ENCODE peak calls at places on chromosomes 11 and 22, in four cellular contexts. E, S, P and Q are unnamed samples.

GRCh38 chr11:613369-613968 is 2.3 kb downstream of the IRF7 start:
- DNase-seq in E (peak; percentile 59), S (no peak), P (peak; percentile 93), Q (no peak)

GRCh38 chr11:325796-326591 is 5.3 kb upstream of the IFITM3 start:
- DNase-seq in E (no peak), S (no peak), P (no peak), Q (no peak)

GRCh38 chr11:114472661-114473060 is 33.4 kb downstream of the REXO2 start:
- DNase-seq in E (no peak), S (no peak), P (no peak), Q (no peak)

GRCh38 chr11:561148-562003 is 606 bp downstream of the RASSF7 start:
- DNase-seq in E (no peak), S (peak; percentile 87), P (no peak), Q (no peak)

GRCh38 chr11:72736452-72737069 is 15.6 kb downstream of the ARAP1 start:
- DNase-seq in E (peak; percentile 26), S (no peak), P (peak; percentile 62), Q (no peak)

GRCh38 chr11:131672191-131672590 is 301.8 kb downstream of the NTM start:
- DNase-seq in E (no peak), S (no peak), P (no peak), Q (no peak)

GRCh38 chr22:48669226-48669625 is 1158.4 kb downstream of the BRD1 start:
- DNase-seq in E (no peak), S (no peak), P (no peak), Q (no peak)

GRCh38 chr11:61429346-61429690 is 457 bp downstream of the CPSF7 start:
- DNase-seq in E (peak; percentile 15), S (peak; percentile 66), P (peak; percentile 86), Q (no peak)

GRCh38 chr22:19128009-19128401 is 3.1 kb upstream of the TSSK2 start:
- DNase-seq in E (no peak), S (no peak), P (no peak), Q (no peak)

GRCh38 chr11:97938789-97939188 is 1082.0 kb upstream of the CNTN5 start:
- DNase-seq in E (no peak), S (no peak), P (no peak), Q (no peak)

GRCh38 chr11:27777013-27777412 is 76.8 kb upstream of the BDNF start:
- DNase-seq in E (no peak), S (no peak), P (no peak), Q (no peak)
- TF ChIP-seq TCF7L2 in E (no peak), S (no peak), P (no peak), Q (no peak)

DNA sequence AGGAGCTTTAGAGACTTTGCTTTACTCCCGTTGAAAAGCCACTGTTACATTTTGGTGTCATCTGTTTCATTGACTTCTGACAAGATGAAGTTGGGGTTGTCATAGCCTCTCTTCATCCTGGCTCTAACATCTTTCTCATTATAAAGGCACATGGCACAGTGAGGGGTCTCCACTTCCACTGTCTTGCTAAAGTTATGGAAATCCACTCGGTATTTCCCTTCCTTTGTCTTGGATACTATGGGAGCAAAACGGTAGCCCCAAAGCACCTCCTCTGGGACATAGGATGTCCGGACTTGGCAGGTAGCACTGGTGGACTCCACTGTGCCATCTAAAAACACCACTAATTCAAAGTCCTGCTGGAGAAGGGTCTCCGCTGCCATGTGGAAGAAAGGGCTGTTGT is 28.0 kb downstream of the KCNJ1 start:
- DNase-seq in E (no peak), S (no peak), P (no peak), Q (no peak)
- TF ChIP-seq TCF7L2 in E (no peak), S (no peak), P (no peak), Q (no peak)

DNA sequence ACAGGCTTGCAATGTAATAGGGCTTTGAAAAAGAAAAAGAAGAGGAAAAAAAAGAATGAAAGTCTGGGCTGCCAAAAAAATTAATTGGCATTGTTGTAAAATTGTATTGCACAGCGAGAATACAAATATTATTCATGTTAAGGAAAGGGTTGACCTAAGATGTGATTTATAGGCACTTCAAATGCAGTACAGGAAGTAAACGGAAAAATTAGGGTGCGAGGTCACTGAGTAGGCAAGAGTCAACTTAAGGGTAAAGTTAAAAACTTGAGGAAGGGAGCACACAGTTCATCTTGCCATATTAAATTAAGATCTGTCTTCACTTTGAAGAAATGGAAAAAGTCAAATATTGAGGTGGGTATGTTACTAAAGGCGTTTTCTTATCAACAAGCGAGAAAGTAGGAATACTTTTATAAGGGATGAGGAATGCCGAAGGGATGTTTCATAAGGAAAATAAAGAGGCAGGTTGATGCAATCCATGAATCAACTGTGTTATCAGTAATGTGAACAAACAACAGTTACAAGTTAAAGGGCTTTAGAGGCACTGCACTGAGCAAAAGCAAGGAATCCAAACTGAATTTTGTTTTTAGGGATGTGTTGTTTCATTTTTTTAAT is 123.0 kb downstream of the WT1 start:
- DNase-seq in E (no peak), S (no peak), P (no peak), Q (peak; percentile 78)
- TF ChIP-seq TCF7L2 in E (no peak), S (no peak), P (no peak), Q (peak; percentile 86)

DNA sequence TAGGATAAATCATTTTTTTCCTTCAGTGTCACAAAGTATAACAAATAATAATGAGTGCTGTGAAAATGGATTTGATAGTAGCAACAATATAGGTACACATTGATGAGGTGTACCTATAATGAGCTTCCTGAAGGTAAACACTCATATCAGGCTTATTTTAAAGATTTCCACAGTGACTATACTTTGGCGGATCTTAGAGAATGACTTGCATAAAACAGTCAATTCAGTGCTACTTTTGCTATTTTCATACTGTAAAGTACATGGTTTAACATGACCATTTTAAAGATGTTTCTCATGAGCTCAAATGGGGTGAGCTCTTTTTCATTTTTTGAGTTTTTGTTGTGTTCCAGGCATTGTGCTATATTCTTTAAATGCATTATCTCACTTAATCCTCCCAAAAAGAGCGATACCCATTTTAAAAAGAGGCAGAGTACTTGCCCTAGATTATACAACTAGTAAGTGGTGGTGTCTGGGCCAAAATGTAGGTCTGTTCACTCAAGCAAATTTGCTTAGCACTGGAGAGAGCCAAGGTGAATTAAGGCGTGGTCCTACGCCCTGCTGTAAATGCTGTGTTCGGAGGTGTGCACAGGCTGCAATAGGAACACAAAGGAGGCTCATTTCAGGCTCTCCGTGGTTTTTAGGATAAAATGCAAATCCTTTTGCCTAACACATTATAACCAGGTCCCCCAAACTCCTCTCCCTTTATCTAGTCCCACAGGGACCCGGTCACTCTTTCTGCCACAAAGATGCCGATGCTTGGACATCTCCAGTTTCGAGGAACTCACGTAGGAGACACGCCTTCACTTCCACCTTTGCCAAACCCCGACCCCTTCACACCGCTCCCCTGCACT is 617 bp upstream of the ALKBH3 start:
- DNase-seq in E (no peak), S (no peak), P (no peak), Q (no peak)
- TF ChIP-seq TCF7L2 in E (no peak), S (no peak), P (no peak), Q (no peak)

DNA sequence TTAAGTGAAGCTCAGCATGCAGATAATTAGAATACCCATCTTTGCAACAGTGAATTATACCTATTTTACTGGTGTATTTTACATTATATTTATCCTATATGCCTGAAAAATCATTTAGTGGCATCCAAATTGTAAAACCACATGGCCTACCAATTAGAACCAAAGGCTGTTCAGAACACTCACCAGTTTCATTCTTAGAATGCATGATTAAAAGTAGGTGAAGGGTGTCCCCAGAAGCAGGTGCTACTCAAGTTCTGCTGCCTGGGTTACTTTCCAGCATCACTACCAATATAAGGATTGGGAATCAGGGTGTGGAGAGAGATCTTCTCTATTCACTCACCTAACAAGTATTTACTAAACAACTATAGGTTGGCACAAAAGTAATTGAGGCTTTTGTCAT is 103.3 kb downstream of the SGSM3 start:
- DNase-seq in E (no peak), S (no peak), P (no peak), Q (no peak)
- TF ChIP-seq TCF7L2 in E (no peak), S (no peak), P (no peak), Q (no peak)